ENCODE peak calls at places on chromosomes 4 and X, in eight cellular contexts. Q is midbrain, Y is retina, J is endothelial cell, S is A549, N is NCI-H510A treated with DMSO at 0.1 percent for 48 hours, P is pancreas, F is hippocampal formation. O is an unnamed sample.

GRCh38 chr4:69093681-69094080 is 2.6 kb upstream of the UGT2B7 start:
- DNase-seq in P (no peak), F (no peak), S (no peak), Y (no peak), N (no peak), J (no peak), Q (no peak), O (no peak)

GRCh38 chrX:68703849-68704248 is 56.4 kb downstream of the STARD8 start:
- DNase-seq in S (no peak), Q (no peak), N (no peak), Y (no peak), P (no peak), F (no peak), J (no peak), O (no peak)

GRCh38 chr4:6939761-6940743 is 30.4 kb downstream of the TBC1D14 start:
- DNase-seq in Q (peak), J (no peak), F (no peak), N (no peak), P (no peak), S (no peak), Y (no peak), O (no peak)

GRCh38 chr4:142687547-142688275 is 158.4 kb downstream of the INPP4B start:
- DNase-seq in F (no peak), N (no peak), Q (no peak), Y (no peak), S (no peak), J (no peak), P (no peak), O (no peak)

GRCh38 chr4:145298885-145299284 is 118.5 kb upstream of the OTUD4 start:
- DNase-seq in S (no peak), J (no peak), Q (no peak), F (no peak), N (no peak), Y (no peak), P (peak), O (no peak)

GRCh38 chr4:100799767-100800539 is 282.1 kb upstream of the EMCN start:
- DNase-seq in Y (no peak), S (no peak), F (no peak), Q (no peak), P (no peak), J (no peak), N (no peak), O (no peak)

GRCh38 chrX:13469963-13470679 is 99.3 kb upstream of the EGFL6 start:
- DNase-seq in F (no peak), S (peak), N (no peak), P (no peak), Q (no peak), J (no peak), Y (no peak), O (no peak)

GRCh38 chr4:95092762-95093161 is 335.0 kb downstream of the BMPR1B start:
- DNase-seq in N (peak), Q (no peak), J (no peak), F (no peak), Y (peak), S (peak), P (no peak), O (no peak)

O was measured in H9.